ENCODE peak calls at places on chromosomes 5 and 9, in six cellular contexts. Y is T-cell, G is NCI-H2171, A is Calu3, Z is skeletal muscle cell, I is EL. N is an unnamed sample.

GRCh38 chr5:93995126-93995621 is 253.8 kb upstream of the POU5F2 start:
- DNase-seq in I (peak), G (no peak), Y (no peak), Z (peak), A (no peak), N (no peak)

GRCh38 chr5:79858097-79858723 is 132.9 kb downstream of the MTX3 start:
- DNase-seq in I (peak), A (peak), G (no peak), Z (no peak), Y (peak), N (peak)

GRCh38 chr5:136066705-136067271 is 38.0 kb downstream of the TGFBI start:
- DNase-seq in Y (no peak), I (peak), A (peak), G (no peak), Z (peak), N (peak)

GRCh38 chr5:172599204-172599567 is 41.9 kb upstream of the NEURL1B start:
- DNase-seq in I (no peak), Z (no peak), G (no peak), Y (no peak), A (no peak), N (no peak)

GRCh38 chr5:115313052-115313451 is 16.6 kb upstream of the CCDC112 start:
- DNase-seq in G (no peak), I (no peak), A (no peak), Y (no peak), Z (no peak), N (no peak)

GRCh38 chr5:172617817-172618216 is 23.2 kb upstream of the NEURL1B start:
- DNase-seq in I (no peak), Z (no peak), Y (no peak), A (no peak), G (no peak), N (no peak)

GRCh38 chr9:77514886-77515711 is 133.0 kb downstream of the GNA14 start:
- DNase-seq in Y (no peak), A (no peak), G (no peak), I (peak), Z (peak), N (peak)

GRCh38 chr9:592225-592624 is 249.3 kb upstream of the DMRT1 start:
- DNase-seq in I (no peak), A (no peak), Y (no peak), G (no peak), Z (no peak), N (no peak)

GRCh38 chr9:14846871-14847311 is 63.3 kb downstream of the FREM1 start:
- DNase-seq in Y (peak), I (peak), Z (no peak), G (peak), A (peak), N (peak)

GRCh38 chr5:159833088-159833487 is 83.2 kb upstream of the ADRA1B start:
- DNase-seq in I (no peak), G (no peak), Y (no peak), A (peak), Z (no peak), N (no peak)

GRCh38 chr5:36285837-36286615 is 15.7 kb downstream of the RANBP3L start:
- DNase-seq in I (no peak), Z (no peak), A (no peak), Y (no peak), G (no peak), N (no peak)

N was measured in hepatic stellate cell.